ENCODE peak calls at places on chromosomes 12 and 14, in four cellular contexts. V is PC-3, R is gastrocnemius medialis, Q is tibial artery. W is an unnamed sample.

GRCh38 chr12:49784756-49785409 is 43.3 kb downstream of the NCKAP5L start:
- DNase-seq in Q (no peak), R (no peak), V (peak; percentile 35), W (no peak)

GRCh38 chr12:131770120-131770519 is 58.1 kb upstream of the MMP17 start:
- DNase-seq in Q (no peak), V (no peak), R (no peak), W (no peak)

GRCh38 chr14:60649815-60650381 is 621 bp upstream of the SIX1 start:
- DNase-seq in V (peak; percentile 62), R (peak; percentile 70), Q (no peak), W (no peak)

GRCh38 chr14:32473476-32473875 is 144.4 kb downstream of the AKAP6 start:
- DNase-seq in Q (peak; percentile 26), V (peak; percentile 90), R (peak; percentile 67), W (no peak)

GRCh38 chr12:106195638-106196037 is 52.2 kb downstream of the CKAP4 start:
- DNase-seq in Q (peak; percentile 81), V (no peak), R (peak; percentile 89), W (no peak)

GRCh38 chr12:101927999-101928398 is 50.6 kb downstream of the DRAM1 start:
- DNase-seq in Q (no peak), R (no peak), V (no peak), W (no peak)

GRCh38 chr14:52220924-52221802 is 46.3 kb upstream of the PTGDR start:
- DNase-seq in Q (no peak), R (no peak), V (no peak), W (no peak)

GRCh38 chr12:69918287-69918686 is 93.3 kb downstream of the MYRFL start:
- DNase-seq in R (no peak), Q (no peak), V (no peak), W (no peak)

GRCh38 chr14:105710119-105711057 is 184.0 kb downstream of the TMEM121 start:
- DNase-seq in V (no peak), R (no peak), Q (no peak), W (peak; percentile 74)

GRCh38 chr12:34287437-34287836 is 265.1 kb downstream of the ALG10 start:
- DNase-seq in R (no peak), Q (no peak), V (no peak), W (no peak)

GRCh38 chr12:34288963-34289345 is 266.7 kb downstream of the ALG10 start:
- DNase-seq in R (no peak), V (no peak), Q (no peak), W (no peak)

GRCh38 chr12:34286934-34287333 is 264.6 kb downstream of the ALG10 start:
- DNase-seq in V (no peak), R (no peak), Q (no peak), W (no peak)

GRCh38 chr12:34289431-34290190 is 267.3 kb downstream of the ALG10 start:
- DNase-seq in R (no peak), Q (no peak), V (no peak), W (no peak)

GRCh38 chr12:34287986-34288962 is 266.0 kb downstream of the ALG10 start:
- DNase-seq in Q (no peak), R (no peak), V (no peak), W (no peak)
- H3K9me3 ChIP-seq in Q (peaks cover 33% of the 10 kb centered on the region), R (no peaks in the 10 kb centered on the region), V (peaks cover 6% of the 10 kb centered on the region), W (peaks cover 5% of the 10 kb centered on the region)

GRCh38 chr14:22226381-22226780 is 362.6 kb downstream of the DAD1 start:
- DNase-seq in V (peak; percentile 77), R (no peak), Q (no peak), W (no peak)
- TF ChIP-seq CTCF in V (peak; percentile 88), R (no peak), Q (no peak), W (peak; percentile 29)

GRCh38 chr12:67018105-67018504 is 251.1 kb upstream of the CAND1 start:
- DNase-seq in V (peak; percentile 27), Q (no peak), R (no peak), W (no peak)

GRCh38 chr12:67014642-67015041 is 254.5 kb upstream of the CAND1 start:
- DNase-seq in V (no peak), R (no peak), Q (no peak), W (no peak)

DNA sequence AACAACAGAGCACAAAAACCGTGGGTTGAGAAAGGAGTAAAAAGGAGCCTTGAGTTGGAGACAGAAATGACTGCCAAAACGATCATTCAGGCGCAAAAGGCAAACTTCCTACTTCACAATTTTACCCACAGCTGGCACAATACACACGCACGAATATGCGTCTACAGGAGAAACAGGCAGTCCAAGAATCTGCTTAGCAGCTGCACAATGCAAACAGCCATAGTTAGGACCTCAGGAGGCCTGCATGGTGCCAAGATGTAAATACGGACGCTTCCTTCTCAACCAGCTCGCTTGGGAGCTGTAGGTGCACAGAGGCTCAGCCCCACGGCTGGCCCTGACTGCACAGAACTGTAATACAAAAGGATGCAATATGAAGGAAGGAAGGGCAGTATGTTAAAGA is 250.1 kb upstream of the CAND1 start:
- DNase-seq in V (no peak), Q (no peak), R (no peak), W (no peak)
- H3K9me3 ChIP-seq in V (no peaks in the 10 kb centered on the region), Q (no peaks in the 10 kb centered on the region), R (no peaks in the 10 kb centered on the region), W (no peaks in the 10 kb centered on the region)

GRCh38 chr14:77097006-77097688 is 911 bp upstream of the CIPC start:
- DNase-seq in V (peak; percentile 57), Q (no peak), R (no peak), W (no peak)

GRCh38 chr14:77098470-77099353 is 654 bp downstream of the CIPC start:
- DNase-seq in Q (peak; percentile 78), R (peak; percentile 92), V (peak; percentile 46), W (peak; percentile 22)

GRCh38 chr14:77099425-77100167 is 1.5 kb downstream of the CIPC start:
- DNase-seq in Q (no peak), V (peak; percentile 75), R (no peak), W (no peak)

GRCh38 chr14:77100961-77101360 is 2.9 kb downstream of the CIPC start:
- DNase-seq in R (no peak), V (no peak), Q (no peak), W (no peak)

DNA sequence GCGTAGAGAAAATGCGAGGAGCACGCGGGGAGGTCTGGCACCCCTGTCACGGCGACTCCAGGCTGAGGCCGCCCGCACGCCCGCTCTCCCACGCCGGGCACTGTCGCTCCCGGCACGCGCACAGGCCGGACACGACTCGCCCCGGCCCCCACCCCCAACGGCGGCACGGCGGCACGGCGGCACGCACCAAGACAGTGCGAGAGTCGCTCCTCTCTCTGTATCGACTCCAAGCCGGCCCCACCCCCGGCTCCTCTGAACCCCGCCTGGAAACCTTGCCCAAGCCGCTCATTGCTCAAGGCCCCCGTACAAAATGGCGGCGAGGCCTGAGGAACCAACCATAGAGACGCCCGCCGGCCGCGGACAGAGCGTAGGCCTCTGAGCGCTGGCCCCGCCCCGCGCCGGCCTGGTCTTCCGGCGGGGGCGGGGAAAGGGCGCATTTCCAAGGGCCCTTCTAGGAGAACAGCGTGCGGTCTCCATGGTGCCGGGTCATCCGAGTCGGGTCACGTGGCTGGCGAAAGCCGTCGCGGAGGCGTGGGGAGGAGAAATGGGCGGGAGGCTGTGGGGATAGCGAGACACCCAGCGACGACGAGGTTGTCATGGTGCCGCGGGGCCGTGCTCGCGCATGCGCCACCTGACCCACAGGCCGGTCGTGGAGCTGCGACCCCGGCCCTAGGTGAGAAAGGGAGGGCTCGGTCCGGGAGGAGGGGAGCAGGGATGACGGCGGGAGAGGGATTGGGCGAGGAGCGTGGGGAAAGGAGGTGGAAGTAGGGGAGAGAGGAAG is at the start of gene CIPC:
- DNase-seq in R (peak; percentile 100), V (peak; percentile 100), Q (peak; percentile 100), W (peak; percentile 100)
- TF ChIP-seq CTCF in R (no peak), V (no peak), Q (peak; percentile 41), W (no peak)

GRCh38 chr14:92660571-92660970 is 87.9 kb downstream of the LGMN start:
- DNase-seq in Q (no peak), R (no peak), V (no peak), W (no peak)
- H3K9me3 ChIP-seq in Q (no peaks in the 10 kb centered on the region), R (no peaks in the 10 kb centered on the region), V (no peaks in the 10 kb centered on the region), W (no peaks in the 10 kb centered on the region)

GRCh38 chr14:53744846-53745245 is 211.8 kb downstream of the BMP4 start:
- DNase-seq in V (no peak), Q (no peak), R (no peak), W (no peak)
- TF ChIP-seq CTCF in V (no peak), Q (no peak), R (no peak), W (no peak)

DNA sequence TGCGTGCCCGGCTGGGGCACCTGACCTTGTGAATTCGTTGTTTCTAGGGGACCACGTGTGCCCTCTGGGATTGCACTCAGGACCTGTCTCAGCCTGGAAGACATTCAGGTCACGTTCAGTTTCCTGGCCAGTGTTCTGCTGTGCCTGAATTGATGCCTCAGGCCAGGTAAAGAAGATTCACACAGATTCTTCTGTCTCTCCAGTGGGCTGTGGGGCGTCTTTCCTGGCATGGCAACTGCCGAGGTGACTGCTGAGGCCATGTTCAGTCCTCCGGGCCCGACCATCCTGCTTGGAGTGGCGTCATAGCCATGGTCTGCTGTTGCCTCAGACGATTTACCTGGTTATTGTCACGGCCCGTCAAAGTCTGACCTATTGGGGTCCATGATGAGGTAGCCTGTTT is 13.5 kb downstream of the ZNF605 start:
- DNase-seq in Q (no peak), V (no peak), R (no peak), W (no peak)
- H3K9me3 ChIP-seq in Q (peaks cover 91% of the 10 kb centered on the region), V (peaks cover 14% of the 10 kb centered on the region), R (peaks cover 33% of the 10 kb centered on the region), W (peaks cover 5% of the 10 kb centered on the region)

GRCh38 chr14:101124860-101125259 is 221.3 kb upstream of the RTL1 start:
- DNase-seq in R (no peak), Q (peak; percentile 13), V (no peak), W (peak; percentile 2)
- TF ChIP-seq CTCF in R (no peak), Q (no peak), V (no peak), W (no peak)

DNA sequence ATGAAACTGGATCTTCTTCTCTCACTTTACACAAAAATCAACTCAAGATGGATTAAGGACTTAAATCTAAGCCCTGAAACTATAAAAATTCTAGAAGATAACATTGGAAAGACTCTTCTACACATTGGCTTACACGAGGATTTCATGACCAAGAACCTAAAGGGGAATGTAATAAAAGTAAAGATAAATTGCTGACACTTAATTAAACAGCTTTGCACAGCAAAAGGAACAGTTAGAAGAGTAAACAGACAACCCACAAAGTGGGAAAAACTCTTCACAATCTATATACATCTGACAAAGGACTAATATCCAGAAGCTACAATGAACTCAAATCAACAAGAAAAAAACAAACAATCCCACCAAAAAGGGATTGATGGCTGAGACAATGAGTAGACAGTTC is 74.4 kb downstream of the BLTP3B start:
- DNase-seq in V (no peak), Q (no peak), R (no peak), W (no peak)
- H3K9me3 ChIP-seq in V (no peaks in the 10 kb centered on the region), Q (peaks cover 6% of the 10 kb centered on the region), R (no peaks in the 10 kb centered on the region), W (no peaks in the 10 kb centered on the region)

W was measured in BE2C.